ENCODE peak calls at places on chromosomes 16 and 17, in seven cellular contexts. Z is anterior cingulate cortex; O is stimulated activated CD8-positive, alpha-beta memory T cell treated with anti-CD3 and anti-CD28 coated beads, Interleukin-2, amount 100 ng/mL, for 1 hour; S is hepatic stellate cell; M is ELR; F is C1 segment of cervical spinal cord; I is NCI-H524. A is an unnamed sample.

GRCh38 chr16:49492090-49492801 is 118.6 kb downstream of the C16orf78 start:
- DNase-seq in Z (no peak), O (no peak), S (peak), M (no peak), F (peak), I (peak), A (peak)

GRCh38 chr16:70253291-70254094 is 1.8 kb upstream of the EXOSC6 start:
- DNase-seq in Z (no peak), O (no peak), S (peak), M (peak), F (no peak), I (peak), A (peak)

GRCh38 chr17:65139045-65139764 is 2.0 kb downstream of the RGS9 start:
- DNase-seq in Z (no peak), O (no peak), S (no peak), M (no peak), F (no peak), I (no peak), A (no peak)

GRCh38 chr17:83132251-83133081 is 53.1 kb downstream of the METRNL start:
- DNase-seq in Z (no peak), O (no peak), S (no peak), M (no peak), F (no peak), I (no peak), A (no peak)

GRCh38 chr17:37833237-37833859 is 88.5 kb upstream of the HNF1B start:
- DNase-seq in Z (no peak), O (no peak), S (no peak), M (no peak), F (no peak), I (no peak), A (no peak)

GRCh38 chr16:3149630-3150345 is 15.0 kb downstream of the ZNF213 start:
- DNase-seq in Z (peak), O (no peak), S (peak), M (peak), F (peak), I (peak), A (peak)

GRCh38 chr16:76265434-76266045 is 11.7 kb upstream of the CNTNAP4 start:
- DNase-seq in Z (no peak), O (no peak), S (no peak), M (peak), F (no peak), I (peak), A (peak)

GRCh38 chr16:3157229-3158013 is 22.6 kb downstream of the ZNF213 start:
- DNase-seq in Z (no peak), O (no peak), S (peak), M (peak), F (peak), I (peak), A (peak)

GRCh38 chr16:54320895-54321294 is 34.3 kb upstream of the IRX3 start:
- DNase-seq in Z (no peak), O (no peak), S (no peak), M (no peak), F (no peak), I (no peak), A (no peak)

GRCh38 chr16:31386157-31386984 is 6.8 kb upstream of the ITGAD start:
- DNase-seq in Z (no peak), O (no peak), S (peak), M (peak), F (no peak), I (peak), A (peak)

GRCh38 chr17:62650587-62650986 is 23.1 kb downstream of the MRC2 start:
- DNase-seq in Z (no peak), O (no peak), S (no peak), M (no peak), F (no peak), I (no peak), A (no peak)

GRCh38 chr16:31130899-31131298 is 4.6 kb downstream of the PRSS8 start:
- DNase-seq in Z (no peak), O (no peak), S (no peak), M (no peak), F (no peak), I (no peak), A (no peak)

GRCh38 chr16:11978080-11978479 is 1.5 kb downstream of the SNX29 start:
- DNase-seq in Z (no peak), O (no peak), S (no peak), M (peak), F (no peak), I (no peak), A (no peak)

GRCh38 chr16:610513-611381 is 20.0 kb upstream of the WFIKKN1 start:
- DNase-seq in Z (no peak), O (peak), S (no peak), M (no peak), F (peak), I (peak), A (no peak)

GRCh38 chr16:2768403-2769089 is 8.5 kb downstream of the ELOB start:
- DNase-seq in Z (no peak), O (no peak), S (no peak), M (no peak), F (no peak), I (no peak), A (no peak)

GRCh38 chr17:74646231-74646630 is 22.7 kb upstream of the CD300E start:
- DNase-seq in Z (no peak), O (no peak), S (no peak), M (peak), F (no peak), I (peak), A (peak)

GRCh38 chr17:33486135-33486886 is 193.2 kb upstream of the ASIC2 start:
- DNase-seq in Z (no peak), O (no peak), S (no peak), M (no peak), F (no peak), I (no peak), A (no peak)

GRCh38 chr16:49970818-49971431 is 54.1 kb upstream of the CNEP1R1 start:
- DNase-seq in Z (no peak), O (no peak), S (no peak), M (no peak), F (no peak), I (no peak), A (no peak)

GRCh38 chr16:28092721-28093382 is 29.3 kb upstream of the GSG1L start:
- DNase-seq in Z (no peak), O (no peak), S (no peak), M (peak), F (no peak), I (no peak), A (no peak)